ENCODE peak calls at places on chromosome 1, in five cellular contexts. One of them, this sample, is unnamed.

GRCh38 chr1:107590087-107590486 is 374.9 kb downstream of the VAV3 start:
- DNase-seq in H9: no peak
- DNase-seq in H1: no peak
- DNase-seq in neuronal stem cell: no peak
- DNase-seq in trophoblast cell: no peak
- DNase-seq in this sample: no peak

GRCh38 chr1:230831706-230832105 is 36.6 kb downstream of the C1orf198 start:
- DNase-seq in H9: no peak
- DNase-seq in H1: no peak
- DNase-seq in neuronal stem cell: no peak
- DNase-seq in trophoblast cell: no peak
- DNase-seq in this sample: no peak

GRCh38 chr1:160277987-160278386 is 6.9 kb downstream of the PEX19 start:
- DNase-seq in H9: no peak
- DNase-seq in H1: no peak
- DNase-seq in neuronal stem cell: no peak
- DNase-seq in trophoblast cell: no peak
- DNase-seq in this sample: no peak

GRCh38 chr1:91879739-91880138 is 6.2 kb downstream of the TGFBR3 start:
- DNase-seq in H9: no peak
- DNase-seq in H1: no peak
- DNase-seq in neuronal stem cell: no peak
- DNase-seq in trophoblast cell: no peak
- DNase-seq in this sample: no peak

GRCh38 chr1:13702425-13703127 is 2.6 kb downstream of the PRDM2 start:
- DNase-seq in H9: no peak
- DNase-seq in H1: no peak
- DNase-seq in neuronal stem cell: no peak
- DNase-seq in trophoblast cell: no peak
- DNase-seq in this sample: no peak

GRCh38 chr1:238399558-238399957 is 508.8 kb upstream of the ZP4 start:
- DNase-seq in H9: no peak
- DNase-seq in H1: no peak
- DNase-seq in neuronal stem cell: no peak
- DNase-seq in trophoblast cell: no peak
- DNase-seq in this sample: no peak

GRCh38 chr1:165235158-165235776 is 121.2 kb downstream of the LMX1A start:
- DNase-seq in H9: peak; percentile 40
- DNase-seq in H1: no peak
- DNase-seq in neuronal stem cell: peak; percentile 65
- DNase-seq in trophoblast cell: no peak
- DNase-seq in this sample: no peak

GRCh38 chr1:48069662-48070432 is 72.7 kb upstream of the TRABD2B start:
- DNase-seq in H9: no peak
- DNase-seq in H1: no peak
- DNase-seq in neuronal stem cell: no peak
- DNase-seq in trophoblast cell: no peak
- DNase-seq in this sample: no peak

GRCh38 chr1:228898582-228898992 is 163.3 kb downstream of the RHOU start:
- DNase-seq in H9: no peak
- DNase-seq in H1: no peak
- DNase-seq in neuronal stem cell: no peak
- DNase-seq in trophoblast cell: no peak
- DNase-seq in this sample: no peak
- H4K91ac ChIP-seq in H9: no peak overlapping the region
- H4K91ac ChIP-seq in H1: no peak overlapping the region
- H4K91ac ChIP-seq in neuronal stem cell: no peak overlapping the region
- H4K91ac ChIP-seq in trophoblast cell: peak overlapping the region; percentile 39
- H4K91ac ChIP-seq in this sample: no peak overlapping the region

GRCh38 chr1:109256085-109256484 is 6.7 kb downstream of the CELSR2 start:
- DNase-seq in H9: no peak
- DNase-seq in H1: no peak
- DNase-seq in neuronal stem cell: no peak
- DNase-seq in trophoblast cell: no peak
- DNase-seq in this sample: no peak

GRCh38 chr1:109253803-109254620 is 4.7 kb downstream of the CELSR2 start:
- DNase-seq in H9: no peak
- DNase-seq in H1: no peak
- DNase-seq in neuronal stem cell: peak; percentile 56
- DNase-seq in trophoblast cell: no peak
- DNase-seq in this sample: no peak

GRCh38 chr1:109255673-109256072 is 6.3 kb downstream of the CELSR2 start:
- DNase-seq in H9: no peak
- DNase-seq in H1: no peak
- DNase-seq in neuronal stem cell: no peak
- DNase-seq in trophoblast cell: no peak
- DNase-seq in this sample: no peak

GRCh38 chr1:109255097-109255651 is 5.8 kb downstream of the CELSR2 start:
- DNase-seq in H9: no peak
- DNase-seq in H1: no peak
- DNase-seq in neuronal stem cell: peak; percentile 68
- DNase-seq in trophoblast cell: no peak
- DNase-seq in this sample: no peak

GRCh38 chr1:109254621-109255096 is 5.3 kb downstream of the CELSR2 start:
- DNase-seq in H9: no peak
- DNase-seq in H1: no peak
- DNase-seq in neuronal stem cell: no peak
- DNase-seq in trophoblast cell: no peak
- DNase-seq in this sample: no peak
- H4K91ac ChIP-seq in H9: no peak overlapping the region
- H4K91ac ChIP-seq in H1: peak overlapping the region; percentile 18
- H4K91ac ChIP-seq in neuronal stem cell: peak overlapping the region; percentile 95
- H4K91ac ChIP-seq in trophoblast cell: peak overlapping the region; percentile 94
- H4K91ac ChIP-seq in this sample: peak overlapping the region; percentile 62

GRCh38 chr1:178953034-178953433 is 72.7 kb upstream of the FAM20B start:
- DNase-seq in H9: no peak
- DNase-seq in H1: no peak
- DNase-seq in neuronal stem cell: no peak
- DNase-seq in trophoblast cell: no peak
- DNase-seq in this sample: no peak

GRCh38 chr1:178954291-178954690 is 71.4 kb upstream of the FAM20B start:
- DNase-seq in H9: no peak
- DNase-seq in H1: no peak
- DNase-seq in neuronal stem cell: no peak
- DNase-seq in trophoblast cell: peak; percentile 39
- DNase-seq in this sample: no peak

GRCh38 chr1:178955391-178955954 is 70.2 kb upstream of the FAM20B start:
- DNase-seq in H9: no peak
- DNase-seq in H1: no peak
- DNase-seq in neuronal stem cell: no peak
- DNase-seq in trophoblast cell: no peak
- DNase-seq in this sample: no peak

GRCh38 chr1:178954937-178955336 is 70.8 kb upstream of the FAM20B start:
- DNase-seq in H9: no peak
- DNase-seq in H1: no peak
- DNase-seq in neuronal stem cell: no peak
- DNase-seq in trophoblast cell: no peak
- DNase-seq in this sample: no peak

GRCh38 chr1:178953538-178954207 is 72.0 kb upstream of the FAM20B start:
- DNase-seq in H9: no peak
- DNase-seq in H1: no peak
- DNase-seq in neuronal stem cell: no peak
- DNase-seq in trophoblast cell: peak; percentile 32
- DNase-seq in this sample: no peak
- H4K91ac ChIP-seq in H9: no peak overlapping the region
- H4K91ac ChIP-seq in H1: no peak overlapping the region
- H4K91ac ChIP-seq in neuronal stem cell: no peak overlapping the region
- H4K91ac ChIP-seq in trophoblast cell: no peak overlapping the region
- H4K91ac ChIP-seq in this sample: no peak overlapping the region

DNA sequence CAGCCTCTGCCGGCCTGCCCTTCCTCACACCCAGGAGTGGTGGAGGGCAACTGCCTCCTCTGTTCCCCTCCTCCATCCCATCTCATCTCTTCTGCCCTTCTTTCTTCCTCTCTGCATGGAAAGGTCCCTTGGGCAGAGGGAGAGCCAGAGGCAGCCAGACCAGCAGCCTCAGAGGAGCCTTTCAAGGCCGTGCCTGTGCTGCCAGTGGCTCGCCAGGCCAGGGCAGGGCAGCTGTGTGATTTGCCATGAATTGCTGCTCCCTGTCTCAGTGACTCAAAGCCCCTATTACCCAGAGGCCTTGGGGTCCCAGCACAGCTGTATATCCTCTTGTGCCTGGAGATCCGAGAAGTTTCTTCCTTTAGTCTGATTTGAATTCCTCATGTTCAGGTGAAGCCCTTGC is 21.9 kb downstream of the TMCC2 start:
- DNase-seq in H9: no peak
- DNase-seq in H1: no peak
- DNase-seq in neuronal stem cell: no peak
- DNase-seq in trophoblast cell: no peak
- DNase-seq in this sample: no peak
- H4K91ac ChIP-seq in H9: no peak overlapping the region
- H4K91ac ChIP-seq in H1: no peak overlapping the region
- H4K91ac ChIP-seq in neuronal stem cell: no peak overlapping the region
- H4K91ac ChIP-seq in trophoblast cell: no peak overlapping the region
- H4K91ac ChIP-seq in this sample: peak overlapping the region; percentile 70

DNA sequence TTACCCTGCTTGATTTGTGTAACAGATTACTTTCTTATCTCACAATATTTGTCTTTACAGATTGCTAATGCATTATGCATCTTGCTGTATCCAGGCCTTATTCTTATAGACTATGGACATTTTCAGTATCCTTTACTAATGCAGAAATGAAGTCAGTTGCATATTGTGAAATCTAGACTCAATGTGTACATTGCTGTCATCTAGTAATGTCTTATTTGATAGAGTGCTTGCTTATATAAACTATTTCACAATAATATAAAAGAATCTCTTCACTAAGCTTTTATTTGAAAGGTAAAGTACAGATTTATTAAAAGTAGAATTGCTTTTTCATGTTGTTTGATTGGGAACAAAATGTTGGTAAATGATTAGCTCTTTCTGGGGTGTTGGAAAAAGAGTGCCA is 39.6 kb downstream of the ALG6 start:
- DNase-seq in H9: no peak
- DNase-seq in H1: no peak
- DNase-seq in neuronal stem cell: no peak
- DNase-seq in trophoblast cell: no peak
- DNase-seq in this sample: peak; percentile 62
- H4K91ac ChIP-seq in H9: no peak overlapping the region
- H4K91ac ChIP-seq in H1: no peak overlapping the region
- H4K91ac ChIP-seq in neuronal stem cell: no peak overlapping the region
- H4K91ac ChIP-seq in trophoblast cell: no peak overlapping the region
- H4K91ac ChIP-seq in this sample: no peak overlapping the region

GRCh38 chr1:9197186-9198099 is 37.1 kb upstream of the H6PD start:
- DNase-seq in H9: no peak
- DNase-seq in H1: no peak
- DNase-seq in neuronal stem cell: no peak
- DNase-seq in trophoblast cell: no peak
- DNase-seq in this sample: no peak
- H4K91ac ChIP-seq in H9: no peak overlapping the region
- H4K91ac ChIP-seq in H1: no peak overlapping the region
- H4K91ac ChIP-seq in neuronal stem cell: no peak overlapping the region
- H4K91ac ChIP-seq in trophoblast cell: no peak overlapping the region
- H4K91ac ChIP-seq in this sample: no peak overlapping the region

GRCh38 chr1:198411240-198411639 is 129.2 kb downstream of the ATP6V1G3 start:
- DNase-seq in H9: no peak
- DNase-seq in H1: no peak
- DNase-seq in neuronal stem cell: no peak
- DNase-seq in trophoblast cell: no peak
- DNase-seq in this sample: no peak

GRCh38 chr1:198417041-198417440 is 123.4 kb downstream of the ATP6V1G3 start:
- DNase-seq in H9: no peak
- DNase-seq in H1: no peak
- DNase-seq in neuronal stem cell: no peak
- DNase-seq in trophoblast cell: no peak
- DNase-seq in this sample: peak; percentile 16

DNA sequence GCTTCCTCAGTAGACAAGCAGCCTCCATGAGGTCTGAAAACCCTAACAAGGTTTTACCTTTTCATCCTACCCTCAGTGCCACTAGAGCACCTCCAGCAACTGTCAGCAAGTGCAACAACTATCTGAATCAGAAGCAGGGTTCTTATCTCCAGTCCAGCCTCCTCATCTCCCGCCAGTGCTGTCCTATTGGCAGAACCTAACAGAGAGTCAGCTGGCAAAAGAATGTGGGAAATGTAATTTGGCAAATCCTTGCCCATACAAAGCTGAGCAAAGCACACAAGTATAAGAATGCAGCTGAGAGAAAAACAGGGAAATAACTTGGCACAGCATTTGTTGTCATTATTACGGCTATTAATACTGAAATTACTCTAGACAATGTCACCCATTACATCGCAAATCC is 124.2 kb downstream of the ATP6V1G3 start:
- DNase-seq in H9: no peak
- DNase-seq in H1: no peak
- DNase-seq in neuronal stem cell: no peak
- DNase-seq in trophoblast cell: no peak
- DNase-seq in this sample: peak; percentile 59
- H4K91ac ChIP-seq in H9: no peak overlapping the region
- H4K91ac ChIP-seq in H1: no peak overlapping the region
- H4K91ac ChIP-seq in neuronal stem cell: no peak overlapping the region
- H4K91ac ChIP-seq in trophoblast cell: no peak overlapping the region
- H4K91ac ChIP-seq in this sample: no peak overlapping the region

GRCh38 chr1:1069061-1069710 is 4.9 kb downstream of the RNF223 start:
- DNase-seq in H9: peak; percentile 88
- DNase-seq in H1: peak; percentile 68
- DNase-seq in neuronal stem cell: peak; percentile 82
- DNase-seq in trophoblast cell: peak; percentile 96
- DNase-seq in this sample: peak; percentile 40
- H4K91ac ChIP-seq in H9: no peak overlapping the region
- H4K91ac ChIP-seq in H1: peak overlapping the region; percentile 91
- H4K91ac ChIP-seq in neuronal stem cell: peak overlapping the region; percentile 72
- H4K91ac ChIP-seq in trophoblast cell: peak overlapping the region; percentile 62
- H4K91ac ChIP-seq in this sample: peak overlapping the region; percentile 84

GRCh38 chr1:16183157-16183556 is 27.3 kb upstream of the EPHA2 start:
- DNase-seq in H9: no peak
- DNase-seq in H1: no peak
- DNase-seq in neuronal stem cell: no peak
- DNase-seq in trophoblast cell: peak; percentile 44
- DNase-seq in this sample: peak; percentile 78
- H4K91ac ChIP-seq in H9: no peak overlapping the region
- H4K91ac ChIP-seq in H1: no peak overlapping the region
- H4K91ac ChIP-seq in neuronal stem cell: no peak overlapping the region
- H4K91ac ChIP-seq in trophoblast cell: peak overlapping the region; percentile 15
- H4K91ac ChIP-seq in this sample: no peak overlapping the region

GRCh38 chr1:201506573-201507567 is at the start of gene CSRP1:
- DNase-seq in H9: peak; percentile 48
- DNase-seq in H1: no peak
- DNase-seq in neuronal stem cell: no peak
- DNase-seq in trophoblast cell: peak; percentile 84
- DNase-seq in this sample: peak; percentile 87

GRCh38 chr1:201506092-201506491 is 831 bp downstream of the CSRP1 start:
- DNase-seq in H9: no peak
- DNase-seq in H1: no peak
- DNase-seq in neuronal stem cell: no peak
- DNase-seq in trophoblast cell: no peak
- DNase-seq in this sample: no peak

GRCh38 chr1:201504799-201505504 is 2.0 kb downstream of the CSRP1 start:
- DNase-seq in H9: no peak
- DNase-seq in H1: no peak
- DNase-seq in neuronal stem cell: no peak
- DNase-seq in trophoblast cell: no peak
- DNase-seq in this sample: no peak

GRCh38 chr1:201504179-201504631 is 2.7 kb downstream of the CSRP1 start:
- DNase-seq in H9: no peak
- DNase-seq in H1: no peak
- DNase-seq in neuronal stem cell: no peak
- DNase-seq in trophoblast cell: peak; percentile 62
- DNase-seq in this sample: peak; percentile 60

DNA sequence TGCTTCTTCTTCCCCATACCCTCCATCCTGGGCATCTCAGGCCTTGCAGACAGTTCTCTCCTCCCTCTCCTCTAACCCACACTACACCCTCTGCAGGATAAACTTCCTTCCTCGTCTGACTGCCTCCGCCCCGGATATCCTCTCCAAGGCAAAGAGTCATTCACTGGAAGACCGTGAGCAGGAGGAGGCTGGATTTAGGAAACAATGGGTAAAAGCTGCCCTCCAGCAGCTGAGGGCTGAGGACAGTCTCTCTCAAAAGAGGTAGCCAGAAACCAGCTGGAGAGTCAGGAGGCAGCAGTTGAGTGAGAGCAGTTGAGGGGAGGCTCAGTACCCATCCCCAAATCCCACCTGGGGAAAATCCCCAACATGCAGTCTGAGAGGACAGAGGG is 1.4 kb downstream of the CSRP1 start:
- DNase-seq in H9: peak; percentile 49
- DNase-seq in H1: no peak
- DNase-seq in neuronal stem cell: no peak
- DNase-seq in trophoblast cell: no peak
- DNase-seq in this sample: peak; percentile 76
- H4K91ac ChIP-seq in H9: no peak overlapping the region
- H4K91ac ChIP-seq in H1: no peak overlapping the region
- H4K91ac ChIP-seq in neuronal stem cell: no peak overlapping the region
- H4K91ac ChIP-seq in trophoblast cell: peak overlapping the region; percentile 94
- H4K91ac ChIP-seq in this sample: peak overlapping the region; percentile 96

This sample was measured in IMR-90.